ENCODE peak calls at places on chromosomes 13 and 19, in eight cellular contexts. W, G, D, I, H, X, R and L are unnamed samples.

GRCh38 chr13:99985243-99985874 is 3.8 kb downstream of the ZIC2 start:
- DNase-seq in R (peak; percentile 22), W (no peak), I (peak; percentile 83), X (peak; percentile 18), H (no peak), D (no peak), G (no peak), L (peak; percentile 75)

GRCh38 chr13:94646904-94647303 is 45.2 kb downstream of the GPR180 start:
- DNase-seq in H (no peak), G (no peak), R (no peak), D (no peak), W (no peak), I (no peak), X (no peak), L (no peak)

GRCh38 chr19:4069331-4069959 is 2.7 kb upstream of the ZBTB7A start:
- DNase-seq in I (no peak), X (no peak), W (no peak), H (peak; percentile 56), G (peak; percentile 88), R (no peak), D (peak; percentile 63), L (peak; percentile 50)

GRCh38 chr13:101489635-101490034 is 37.2 kb downstream of the ITGBL1 start:
- DNase-seq in X (no peak), W (no peak), R (no peak), I (no peak), H (no peak), D (no peak), G (no peak), L (no peak)

GRCh38 chr13:108470921-108471320 is 158.5 kb upstream of the MYO16 start:
- DNase-seq in X (no peak), H (no peak), I (no peak), W (no peak), G (no peak), R (no peak), D (no peak), L (no peak)

GRCh38 chr13:114113961-114114360 is 18.5 kb downstream of the RASA3 start:
- DNase-seq in R (no peak), G (peak; percentile 15), D (no peak), W (no peak), I (no peak), X (no peak), H (peak; percentile 16), L (peak; percentile 31)

GRCh38 chr19:54248016-54248601 is 5.5 kb upstream of the LILRA6 start:
- DNase-seq in I (no peak), H (peak; percentile 44), R (no peak), X (no peak), W (no peak), G (no peak), D (no peak), L (peak; percentile 7)

GRCh38 chr13:50244913-50245574 is 229.8 kb downstream of the KCNRG start:
- DNase-seq in D (no peak), H (no peak), R (peak; percentile 77), W (no peak), X (no peak), I (no peak), G (no peak), L (no peak)

GRCh38 chr19:34512254-34512796 is 30.8 kb downstream of the WTIP start:
- DNase-seq in W (no peak), G (peak; percentile 53), D (no peak), I (no peak), H (no peak), X (no peak), R (no peak), L (no peak)

GRCh38 chr13:97648171-97648880 is 214.4 kb downstream of the RAP2A start:
- DNase-seq in H (no peak), D (no peak), I (no peak), G (no peak), W (no peak), R (no peak), X (no peak), L (peak; percentile 60)

GRCh38 chr19:50702870-50703829 is 16.5 kb downstream of the SHANK1 start:
- DNase-seq in H (no peak), W (no peak), R (no peak), D (no peak), G (no peak), X (no peak), I (no peak), L (peak; percentile 65)

GRCh38 chr19:5002143-5002542 is 33.2 kb downstream of the KDM4B start:
- DNase-seq in H (no peak), R (no peak), G (no peak), X (no peak), W (no peak), I (no peak), D (no peak), L (no peak)

DNA sequence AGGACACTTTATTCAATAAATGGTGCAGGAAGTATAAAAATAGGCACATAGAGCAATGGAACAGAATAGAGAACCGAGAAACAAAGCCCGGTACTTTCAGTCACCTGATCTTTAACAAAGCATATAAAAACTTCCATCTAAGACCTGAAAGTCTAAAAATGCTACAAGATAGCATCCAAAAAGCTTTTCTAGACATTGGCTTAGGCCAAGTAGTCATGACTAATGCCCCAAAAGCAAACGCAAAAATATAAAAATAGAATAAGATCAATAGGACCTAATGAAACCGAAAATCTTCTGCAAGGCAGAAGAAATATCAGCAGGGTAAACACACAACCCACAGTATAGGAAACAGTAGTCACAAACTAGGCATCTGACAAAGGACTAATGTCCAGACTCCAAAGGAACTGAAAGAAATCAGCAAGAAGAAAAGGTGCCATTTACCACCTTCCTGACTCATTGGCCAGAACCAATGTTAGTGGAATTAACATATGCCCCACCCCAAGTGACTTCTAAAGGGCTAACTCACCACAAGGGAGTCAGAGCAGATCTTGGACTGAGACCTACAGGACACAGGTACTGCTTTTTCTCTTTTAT is 40.8 kb upstream of the CEACAM21 start:
- DNase-seq in I (no peak), X (no peak), G (no peak), H (no peak), R (no peak), W (no peak), D (no peak), L (no peak)
- H3K4me1 ChIP-seq in I (peaks cover 10% of the 10 kb centered on the region), X (no peaks in the 10 kb centered on the region), G (peaks cover 49% of the 10 kb centered on the region), H (peaks cover 30% of the 10 kb centered on the region), R (no peaks in the 10 kb centered on the region), W (peaks cover 23% of the 10 kb centered on the region), D (peaks cover 5% of the 10 kb centered on the region), L (no peaks in the 10 kb centered on the region)

GRCh38 chr19:22976248-22976647 is 26.7 kb downstream of the ZNF728 start:
- DNase-seq in R (no peak), G (no peak), X (no peak), I (no peak), W (no peak), H (no peak), D (no peak), L (no peak)
- H3K9me3 ChIP-seq in R (peaks cover 24% of the 10 kb centered on the region), G (peaks cover 66% of the 10 kb centered on the region), X (peaks cover 4% of the 10 kb centered on the region), I (peaks cover 74% of the 10 kb centered on the region), W (peaks cover 6% of the 10 kb centered on the region), H (peaks cover 99% of the 10 kb centered on the region), D (peaks cover 66% of the 10 kb centered on the region), L (peaks cover 82% of the 10 kb centered on the region)

DNA sequence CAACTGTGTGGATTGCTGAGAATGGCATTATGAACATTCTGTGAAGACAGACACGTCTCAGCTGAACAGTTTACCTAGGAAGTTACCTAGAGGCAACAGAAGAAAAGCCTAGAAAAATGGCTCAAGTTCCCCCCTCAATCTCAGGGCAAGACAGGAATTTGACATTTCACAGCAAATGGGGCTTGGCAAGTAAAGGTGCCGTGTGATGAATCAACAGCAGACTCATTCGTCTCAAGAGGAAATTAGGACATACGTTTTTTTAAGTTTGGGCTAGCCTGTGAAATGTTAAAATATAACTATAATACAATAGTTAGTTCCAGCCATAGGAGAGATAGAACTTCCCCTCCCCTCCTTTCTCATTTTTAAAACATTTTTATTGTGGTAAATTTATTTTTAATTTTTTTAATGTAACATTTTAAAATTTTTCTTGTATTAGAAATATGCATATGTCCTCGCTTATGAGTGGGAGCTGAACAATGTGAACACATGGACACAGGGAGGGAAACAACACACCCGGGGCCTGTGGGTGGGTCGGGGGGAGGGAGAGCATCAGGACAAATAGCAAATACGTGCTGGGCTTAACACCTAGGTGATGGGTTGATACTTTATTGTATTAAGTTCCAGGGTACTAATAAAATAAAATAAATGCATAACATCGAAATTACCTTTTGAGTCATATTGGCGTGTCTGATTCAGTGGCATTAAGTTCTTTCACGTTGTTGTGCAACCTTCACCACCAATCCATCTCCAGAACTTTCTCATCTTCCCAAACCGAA is 116.0 kb downstream of the COL4A2 start:
- DNase-seq in I (no peak), D (no peak), W (no peak), G (no peak), X (no peak), R (no peak), H (no peak), L (no peak)
- H3K27me3 ChIP-seq in I (no peaks in the 10 kb centered on the region), D (no peaks in the 10 kb centered on the region), W (peaks cover 37% of the 10 kb centered on the region), G (no peaks in the 10 kb centered on the region), X (no peaks in the 10 kb centered on the region), R (no peaks in the 10 kb centered on the region), H (no peaks in the 10 kb centered on the region), L (no peaks in the 10 kb centered on the region)

DNA sequence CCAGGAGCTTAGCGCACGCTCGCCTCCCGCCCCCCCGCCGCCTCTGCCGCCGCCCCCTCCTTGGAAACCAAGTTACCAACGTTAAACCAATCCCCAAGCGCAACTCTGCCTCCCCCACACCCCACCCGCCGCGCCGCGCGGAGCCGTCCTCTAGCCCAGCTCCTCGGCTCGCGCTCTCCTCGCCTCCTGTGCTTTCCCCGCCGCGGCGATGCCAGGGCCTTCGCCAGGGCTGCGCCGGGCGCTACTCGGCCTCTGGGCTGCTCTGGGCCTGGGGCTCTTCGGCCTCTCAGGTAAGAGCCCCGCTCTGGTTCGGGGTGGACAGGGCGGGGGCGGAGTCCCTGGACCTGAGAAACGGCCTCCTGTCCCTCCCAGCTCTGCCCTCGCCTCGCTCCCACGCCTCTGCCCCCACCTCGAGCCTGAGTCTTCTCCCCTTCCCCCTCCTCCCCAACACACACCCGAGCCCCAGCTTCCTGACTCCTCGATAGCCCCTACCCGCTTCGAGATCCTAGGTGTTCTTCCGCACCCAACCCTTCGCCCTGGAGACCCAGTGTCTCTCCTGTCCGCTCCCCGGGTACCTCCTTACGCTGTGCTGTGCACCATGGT is at the start of gene ICAM5:
- DNase-seq in D (no peak), H (no peak), R (no peak), G (no peak), W (no peak), I (peak; percentile 75), X (peak; percentile 33), L (no peak)
- H3K4me1 ChIP-seq in D (peaks cover 43% of the 10 kb centered on the region), H (peaks cover 71% of the 10 kb centered on the region), R (peaks cover 39% of the 10 kb centered on the region), G (peaks cover 77% of the 10 kb centered on the region), W (peaks cover 51% of the 10 kb centered on the region), I (peaks cover 56% of the 10 kb centered on the region), X (peaks cover 16% of the 10 kb centered on the region), L (peaks cover 3% of the 10 kb centered on the region)